ENCODE peak calls at places on chromosomes 16 and 17, in five cellular contexts. H is naive thymus-derived CD8-positive, alpha-beta T cell; T is lower lobe of right lung; D is glutamatergic neuron; G is NCI-H1694 treated with DMSO at 0.1 percent for 48 hours. K is an unnamed sample.

GRCh38 chr17:2691069-2691871 is 20.3 kb downstream of the CLUH start:
- DNase-seq in H (no peak), T (no peak), D (no peak), G (no peak), K (peak)

GRCh38 chr16:58016841-58017446 is 8.6 kb upstream of the MMP15 start:
- DNase-seq in H (no peak), T (peak), D (peak), G (peak), K (no peak)

GRCh38 chr17:50855708-50856330 is 10.3 kb downstream of the TOB1 start:
- DNase-seq in H (no peak), T (no peak), D (no peak), G (no peak), K (no peak)

GRCh38 chr17:7440113-7440822 is 956 bp downstream of the FGF11 start:
- DNase-seq in H (no peak), T (peak), D (peak), G (peak), K (no peak)

GRCh38 chr17:29326414-29326813 is 32.5 kb upstream of the NUFIP2 start:
- DNase-seq in H (no peak), T (no peak), D (no peak), G (no peak), K (no peak)

GRCh38 chr17:5759501-5759925 is 175.2 kb upstream of the NLRP1 start:
- DNase-seq in H (no peak), T (no peak), D (no peak), G (no peak), K (no peak)

GRCh38 chr16:51550785-51551184 is 399.7 kb upstream of the SALL1 start:
- DNase-seq in H (no peak), T (no peak), D (no peak), G (no peak), K (no peak)

GRCh38 chr16:75497558-75497957 is 2.3 kb upstream of the CHST6 start:
- DNase-seq in H (no peak), T (no peak), D (no peak), G (peak), K (no peak)

GRCh38 chr17:45346255-45347015 is 29.6 kb upstream of the MAP3K14 start:
- DNase-seq in H (no peak), T (no peak), D (no peak), G (no peak), K (no peak)